ENCODE peak calls at places on chromosomes 6 and 20, in four cellular contexts. E, D, L and H are unnamed samples.

GRCh38 chr6:140138311-140138994 is 764.0 kb upstream of the CITED2 start:
- DNase-seq in E (no peak), D (no peak), L (peak), H (no peak)

GRCh38 chr6:19866900-19867627 is 29.9 kb downstream of the ID4 start:
- DNase-seq in E (no peak), D (no peak), L (no peak), H (no peak)

GRCh38 chr6:109793015-109793414 is 101.9 kb downstream of the FIG4 start:
- DNase-seq in E (no peak), D (no peak), L (peak), H (no peak)

GRCh38 chr20:45629496-45630100 is at the start of gene WFDC10A:
- DNase-seq in E (no peak), D (peak), L (peak), H (peak)

GRCh38 chr6:81864124-81864523 is 111.6 kb upstream of the TENT5A start:
- DNase-seq in E (no peak), D (no peak), L (no peak), H (no peak)

GRCh38 chr6:109527989-109528388 is 45.0 kb upstream of the ZBTB24 start:
- DNase-seq in E (no peak), D (no peak), L (peak), H (no peak)

GRCh38 chr20:58697867-58698703 is 5.5 kb downstream of the NPEPL1 start:
- DNase-seq in E (no peak), D (peak), L (no peak), H (peak)

GRCh38 chr20:33650753-33651561 is 11.2 kb upstream of the C20orf144 start:
- DNase-seq in E (no peak), D (no peak), L (no peak), H (no peak)

GRCh38 chr6:37004044-37004984 is 1.1 kb upstream of the FGD2 start:
- DNase-seq in E (no peak), D (no peak), L (no peak), H (no peak)

GRCh38 chr6:8170754-8171153 is 68.4 kb upstream of the EEF1E1 start:
- DNase-seq in E (no peak), D (no peak), L (no peak), H (no peak)

GRCh38 chr6:41546866-41547798 is 951 bp downstream of the FOXP4 start:
- DNase-seq in E (no peak), D (no peak), L (peak), H (no peak)

GRCh38 chr6:112150363-112150762 is 63.0 kb downstream of the FAM229B start:
- DNase-seq in E (no peak), D (no peak), L (no peak), H (no peak)

GRCh38 chr20:62088258-62089127 is 22.8 kb upstream of the TAF4 start:
- DNase-seq in E (peak), D (no peak), L (no peak), H (no peak)

GRCh38 chr20:1802385-1803215 is 92.6 kb upstream of the SIRPA start:
- DNase-seq in E (no peak), D (peak), L (peak), H (no peak)

GRCh38 chr6:22057962-22058361 is 238.9 kb downstream of the PRL start:
- DNase-seq in E (no peak), D (no peak), L (no peak), H (no peak)